ENCODE peak calls at places on chromosomes 1 and 21, in six cellular contexts. C, K, T, X, W and F are unnamed samples.

GRCh38 chr1:155897746-155898145 is 13.4 kb downstream of the RIT1 start:
- DNase-seq in C (no peak), K (no peak), T (no peak), X (no peak), W (no peak), F (no peak)

GRCh38 chr1:32321712-32322291 is 14.2 kb downstream of the MARCKSL1 start:
- DNase-seq in C (no peak), K (no peak), T (no peak), X (no peak), W (peak; percentile 25), F (no peak)

GRCh38 chr1:240031414-240031813 is 60.3 kb upstream of the FMN2 start:
- DNase-seq in C (peak; percentile 2), K (no peak), T (peak; percentile 50), X (no peak), W (no peak), F (peak; percentile 89)

GRCh38 chr1:19066874-19067186 is 110.4 kb upstream of the IFFO2 start:
- DNase-seq in C (no peak), K (no peak), T (no peak), X (no peak), W (no peak), F (no peak)

GRCh38 chr21:37139154-37139553 is 66.1 kb downstream of the TTC3 start:
- DNase-seq in C (no peak), K (no peak), T (no peak), X (no peak), W (no peak), F (peak; percentile 53)

GRCh38 chr1:180262628-180263488 is 32.8 kb downstream of the LHX4 start:
- DNase-seq in C (peak; percentile 26), K (no peak), T (no peak), X (no peak), W (no peak), F (peak; percentile 31)

GRCh38 chr1:94769551-94769950 is 50.6 kb upstream of the SLC44A3 start:
- DNase-seq in C (peak; percentile 13), K (no peak), T (no peak), X (no peak), W (no peak), F (no peak)

GRCh38 chr21:30257773-30258172 is 25.0 kb downstream of the KRTAP24-1 start:
- DNase-seq in C (peak; percentile 76), K (no peak), T (peak; percentile 9), X (no peak), W (no peak), F (peak; percentile 59)

GRCh38 chr1:222653178-222653827 is 35.4 kb downstream of the MIA3 start:
- DNase-seq in C (no peak), K (no peak), T (no peak), X (no peak), W (no peak), F (no peak)

GRCh38 chr1:170097449-170097948 is 23.0 kb upstream of the KIFAP3 start:
- DNase-seq in C (no peak), K (no peak), T (no peak), X (no peak), W (no peak), F (no peak)

GRCh38 chr1:89547563-89548485 is 23.2 kb downstream of the LRRC8B start:
- DNase-seq in C (peak; percentile 70), K (no peak), T (peak; percentile 88), X (no peak), W (no peak), F (peak; percentile 89)

GRCh38 chr1:181423301-181423918 is 59.9 kb upstream of the CACNA1E start:
- DNase-seq in C (peak; percentile 33), K (no peak), T (peak; percentile 42), X (no peak), W (no peak), F (peak; percentile 46)

GRCh38 chr1:62012095-62012494 is 182.6 kb upstream of the L1TD1 start:
- DNase-seq in C (no peak), K (no peak), T (no peak), X (no peak), W (no peak), F (no peak)

GRCh38 chr1:30760596-30761311 is 3.2 kb upstream of the LAPTM5 start:
- DNase-seq in C (no peak), K (no peak), T (no peak), X (no peak), W (no peak), F (no peak)

GRCh38 chr1:26031196-26031902 is 9.8 kb downstream of the EXTL1 start:
- DNase-seq in C (no peak), K (no peak), T (peak; percentile 14), X (no peak), W (no peak), F (no peak)

GRCh38 chr1:58895559-58896135 is 111.8 kb upstream of the JUN start:
- DNase-seq in C (no peak), K (no peak), T (no peak), X (no peak), W (no peak), F (no peak)

GRCh38 chr1:203228670-203229069 is 803 bp downstream of the CHIT1 start:
- DNase-seq in C (no peak), K (no peak), T (no peak), X (no peak), W (no peak), F (no peak)

GRCh38 chr1:178528963-178529355 is 16.1 kb downstream of the TEX35 start:
- DNase-seq in C (no peak), K (no peak), T (no peak), X (no peak), W (no peak), F (no peak)

GRCh38 chr1:192700834-192701271 is 64.9 kb downstream of the RGS13 start:
- DNase-seq in C (peak; percentile 80), K (no peak), T (peak; percentile 92), X (peak; percentile 82), W (no peak), F (peak; percentile 98)

GRCh38 chr1:38558055-38558454 is 301.5 kb downstream of the RRAGC start:
- DNase-seq in C (no peak), K (no peak), T (no peak), X (no peak), W (no peak), F (no peak)

GRCh38 chr1:216221260-216221700 is 202.0 kb downstream of the USH2A start:
- DNase-seq in C (peak; percentile 78), K (no peak), T (peak; percentile 88), X (peak; percentile 57), W (peak; percentile 42), F (peak; percentile 78)

GRCh38 chr1:43074244-43074643 is 97.8 kb downstream of the EBNA1BP2 start:
- DNase-seq in C (no peak), K (no peak), T (no peak), X (no peak), W (no peak), F (no peak)

GRCh38 chr1:56074357-56074717 is 505.0 kb downstream of the PLPP3 start:
- DNase-seq in C (no peak), K (no peak), T (no peak), X (no peak), W (no peak), F (no peak)

GRCh38 chr1:196196486-196196885 is 411.8 kb downstream of the KCNT2 start:
- DNase-seq in C (no peak), K (no peak), T (no peak), X (no peak), W (no peak), F (no peak)

GRCh38 chr1:209643295-209644020 is 8.8 kb downstream of the LAMB3 start:
- DNase-seq in C (peak; percentile 87), K (no peak), T (peak; percentile 81), X (no peak), W (no peak), F (peak; percentile 51)

GRCh38 chr1:2594001-2594640 is 7.5 kb downstream of the PRXL2B start:
- DNase-seq in C (peak; percentile 61), K (no peak), T (peak; percentile 37), X (no peak), W (no peak), F (peak; percentile 21)